ENCODE peak calls at places on chromosomes 5 and 9, in five cellular contexts. N is posterior cingulate gyrus; Z is central memory CD4-positive, alpha-beta T cell; B is NAMALWA; X is GM23248. K is an unnamed sample.

GRCh38 chr5:16108418-16108817 is 71.2 kb downstream of the MARCHF11 start:
- DNase-seq in N (no peak), Z (no peak), B (no peak), X (no peak), K (no peak)

GRCh38 chr5:138455191-138455930 is 9.9 kb upstream of the EGR1 start:
- DNase-seq in N (no peak), Z (no peak), B (no peak), X (no peak), K (no peak)

GRCh38 chr5:57412010-57412409 is 70.6 kb downstream of the ACTBL2 start:
- DNase-seq in N (no peak), Z (no peak), B (no peak), X (peak), K (no peak)

GRCh38 chr5:17190242-17190778 is 27.1 kb upstream of the BASP1 start:
- DNase-seq in N (no peak), Z (no peak), B (peak), X (peak), K (no peak)

GRCh38 chr5:171710451-171711024 is 75.1 kb upstream of the SMIM23 start:
- DNase-seq in N (no peak), Z (no peak), B (no peak), X (peak), K (no peak)

GRCh38 chr9:93128715-93129224 is 5.3 kb downstream of the NINJ1 start:
- DNase-seq in N (no peak), Z (no peak), B (no peak), X (no peak), K (no peak)

GRCh38 chr5:1182633-1183423 is 18.6 kb upstream of the SLC6A19 start:
- DNase-seq in N (peak), Z (no peak), B (no peak), X (no peak), K (no peak)

GRCh38 chr5:88304356-88304755 is 35.7 kb upstream of the TMEM161B start:
- DNase-seq in N (no peak), Z (no peak), B (no peak), X (no peak), K (no peak)

GRCh38 chr5:129506092-129506491 is 46.0 kb downstream of the ADAMTS19 start:
- DNase-seq in N (no peak), Z (no peak), B (no peak), X (peak), K (peak)

GRCh38 chr9:133031496-133031911 is 707 bp downstream of the GTF3C5 start:
- DNase-seq in N (no peak), Z (no peak), B (no peak), X (peak), K (no peak)

GRCh38 chr5:77138981-77139380 is 51.9 kb upstream of the ZBED3 start:
- DNase-seq in N (no peak), Z (no peak), B (no peak), X (peak), K (peak)

GRCh38 chr5:39432687-39433086 is 7.9 kb upstream of the DAB2 start:
- DNase-seq in N (no peak), Z (no peak), B (no peak), X (no peak), K (no peak)

GRCh38 chr9:79623799-79624721 is 52.3 kb downstream of the TLE4 start:
- DNase-seq in N (no peak), Z (peak), B (peak), X (peak), K (no peak)

GRCh38 chr9:133888779-133889491 is 103.2 kb downstream of the VAV2 start:
- DNase-seq in N (peak), Z (no peak), B (no peak), X (no peak), K (no peak)

GRCh38 chr5:12292610-12293204 is 388.5 kb upstream of the CTNND2 start:
- DNase-seq in N (no peak), Z (no peak), B (peak), X (peak), K (no peak)

GRCh38 chr5:71483355-71483754 is 27.9 kb downstream of the BDP1 start:
- DNase-seq in N (no peak), Z (no peak), B (no peak), X (peak), K (peak)

GRCh38 chr5:154302181-154302580 is 111.6 kb downstream of the GALNT10 start:
- DNase-seq in N (peak), Z (no peak), B (no peak), X (no peak), K (no peak)

GRCh38 chr5:112703866-112704820 is 33.5 kb upstream of the APC start:
- DNase-seq in N (no peak), Z (no peak), B (peak), X (peak), K (peak)

GRCh38 chr9:30075451-30076199 is 2308.8 kb upstream of the ACO1 start:
- DNase-seq in N (no peak), Z (peak), B (no peak), X (no peak), K (no peak)

GRCh38 chr9:84140535-84141101 is 160.0 kb downstream of the RMI1 start:
- DNase-seq in N (peak), Z (no peak), B (no peak), X (peak), K (no peak)

GRCh38 chr9:128835246-128836210 is 5.9 kb upstream of the SPOUT1 start:
- DNase-seq in N (no peak), Z (no peak), B (no peak), X (no peak), K (no peak)

GRCh38 chr9:69760278-69760610 is 433 bp upstream of the PTAR1 start:
- DNase-seq in N (peak), Z (no peak), B (no peak), X (no peak), K (no peak)

GRCh38 chr9:135561391-135562234 is at the start of gene PAEP:
- DNase-seq in N (no peak), Z (no peak), B (no peak), X (no peak), K (no peak)

GRCh38 chr5:156475831-156476551 is 149.0 kb downstream of the SGCD start:
- DNase-seq in N (no peak), Z (no peak), B (no peak), X (peak), K (peak)

GRCh38 chr5:33369470-33370134 is 71.2 kb upstream of the TARS1 start:
- DNase-seq in N (no peak), Z (no peak), B (no peak), X (peak), K (no peak)

GRCh38 chr9:108760841-108761240 is 94.9 kb downstream of the ACTL7B start:
- DNase-seq in N (no peak), Z (no peak), B (no peak), X (no peak), K (no peak)

GRCh38 chr5:372556-372910 is 51.0 kb downstream of the AHRR start:
- DNase-seq in N (no peak), Z (no peak), B (no peak), X (no peak), K (no peak)

GRCh38 chr5:93384977-93385376 is 196.0 kb downstream of the NR2F1-AS1 start:
- DNase-seq in N (no peak), Z (no peak), B (no peak), X (no peak), K (no peak)

GRCh38 chr9:20476912-20477311 is 145.4 kb downstream of the MLLT3 start:
- DNase-seq in N (no peak), Z (no peak), B (no peak), X (no peak), K (no peak)

GRCh38 chr5:142360607-142361120 is 35.8 kb upstream of the SPRY4 start:
- DNase-seq in N (no peak), Z (no peak), B (no peak), X (peak), K (peak)